ENCODE peak calls at places on chromosomes 5 and 9, in nine cellular contexts. I is aorta; J is GM04504; D is activated CD4-positive, alpha-beta T cell treated with anti-CD3 and anti-CD28 coated beads, Interleukin-2, amount 50 U/mL, for 1 hour; Q is iPS-NIHi11; P is germinal center; N is keratinocyte; R is ecto neural progenitor cell; B is activated T-helper 9 cell treated with anti-CD3 and anti-CD28 coated beads, Interleukin-2, amount 50 U/mL, for 16 hours. K is an unnamed sample.

GRCh38 chr5:76705574-76705973 is 10.4 kb upstream of the F2R start:
- DNase-seq in I (no peak), J (no peak), D (no peak), Q (no peak), P (no peak), N (no peak), R (no peak), B (no peak), K (no peak)

GRCh38 chr5:10681605-10682428 is 79.2 kb downstream of the DAP start:
- DNase-seq in I (no peak), J (no peak), D (no peak), Q (no peak), P (no peak), N (no peak), R (no peak), B (no peak), K (no peak)

GRCh38 chr5:35041251-35041650 is 6.5 kb downstream of the AGXT2 start:
- DNase-seq in I (no peak), J (no peak), D (no peak), Q (no peak), P (no peak), N (no peak), R (no peak), B (no peak), K (peak)

GRCh38 chr9:124502711-124503702 is 4.2 kb downstream of the NR5A1 start:
- DNase-seq in I (peak), J (no peak), D (no peak), Q (no peak), P (no peak), N (no peak), R (no peak), B (no peak), K (no peak)

GRCh38 chr9:127066060-127066774 is 56.2 kb downstream of the ANGPTL2 start:
- DNase-seq in I (no peak), J (no peak), D (no peak), Q (no peak), P (no peak), N (no peak), R (no peak), B (no peak), K (peak)

GRCh38 chr5:158718738-158719505 is 380.8 kb downstream of the EBF1 start:
- DNase-seq in I (no peak), J (no peak), D (no peak), Q (no peak), P (no peak), N (no peak), R (no peak), B (no peak), K (peak)

GRCh38 chr9:107312651-107313050 is 29.6 kb downstream of the RAD23B start:
- DNase-seq in I (no peak), J (peak), D (no peak), Q (no peak), P (no peak), N (no peak), R (peak), B (no peak), K (no peak)

GRCh38 chr9:83937861-83938455 is 16.7 kb upstream of the KIF27 start:
- DNase-seq in I (no peak), J (peak), D (peak), Q (peak), P (peak), N (no peak), R (no peak), B (no peak), K (no peak)

GRCh38 chr9:2502760-2503159 is 118.8 kb upstream of the VLDLR start:
- DNase-seq in I (no peak), J (peak), D (no peak), Q (no peak), P (no peak), N (no peak), R (no peak), B (no peak), K (no peak)

GRCh38 chr9:33025572-33026347 is 687 bp downstream of the DNAJA1 start:
- DNase-seq in I (peak), J (no peak), D (peak), Q (peak), P (peak), N (no peak), R (peak), B (peak), K (no peak)

GRCh38 chr9:111967621-111968020 is 71.0 kb downstream of the UGCG start:
- DNase-seq in I (no peak), J (no peak), D (no peak), Q (no peak), P (no peak), N (no peak), R (no peak), B (no peak), K (no peak)

GRCh38 chr5:13780081-13780480 is 164.4 kb downstream of the DNAH5 start:
- DNase-seq in I (no peak), J (no peak), D (no peak), Q (no peak), P (no peak), N (no peak), R (no peak), B (no peak), K (no peak)

GRCh38 chr5:164002214-164002613 is 496.8 kb downstream of the MAT2B start:
- DNase-seq in I (no peak), J (no peak), D (no peak), Q (peak), P (no peak), N (no peak), R (no peak), B (no peak), K (no peak)

GRCh38 chr5:1668141-1668721 is 131.4 kb downstream of the MRPL36 start:
- DNase-seq in I (peak), J (no peak), D (no peak), Q (peak), P (no peak), N (no peak), R (no peak), B (no peak), K (no peak)

GRCh38 chr9:131126059-131126426 is 657 bp downstream of the NUP214 start:
- DNase-seq in I (no peak), J (no peak), D (no peak), Q (no peak), P (no peak), N (no peak), R (no peak), B (no peak), K (no peak)

GRCh38 chr9:35839926-35840325 is 10.9 kb downstream of the TMEM8B start:
- DNase-seq in I (no peak), J (no peak), D (no peak), Q (no peak), P (no peak), N (no peak), R (no peak), B (no peak), K (no peak)

GRCh38 chr9:127700594-127701255 is 6.1 kb upstream of the CFAP157 start:
- DNase-seq in I (no peak), J (no peak), D (no peak), Q (no peak), P (no peak), N (no peak), R (no peak), B (no peak), K (no peak)

GRCh38 chr5:133664422-133664821 is 52.1 kb upstream of the FSTL4 start:
- DNase-seq in I (peak), J (peak), D (no peak), Q (no peak), P (no peak), N (peak), R (peak), B (no peak), K (peak)

GRCh38 chr5:73393606-73394489 is 54.7 kb downstream of the FOXD1 start:
- DNase-seq in I (no peak), J (no peak), D (no peak), Q (no peak), P (no peak), N (no peak), R (no peak), B (no peak), K (peak)

GRCh38 chr9:97408562-97408961 is 3.3 kb upstream of the TDRD7 start:
- DNase-seq in I (no peak), J (no peak), D (no peak), Q (no peak), P (no peak), N (no peak), R (no peak), B (no peak), K (no peak)

GRCh38 chr5:17907094-17907493 is 272.8 kb downstream of the TAF11L14 start:
- DNase-seq in I (no peak), J (no peak), D (no peak), Q (no peak), P (no peak), N (no peak), R (no peak), B (no peak), K (no peak)

GRCh38 chr9:116632990-116633441 is 54.1 kb upstream of the TRIM32 start:
- DNase-seq in I (no peak), J (peak), D (no peak), Q (no peak), P (no peak), N (no peak), R (no peak), B (no peak), K (no peak)

GRCh38 chr9:128735373-128735772 is 11.4 kb upstream of the ZDHHC12 start:
- DNase-seq in I (no peak), J (no peak), D (no peak), Q (no peak), P (no peak), N (no peak), R (no peak), B (no peak), K (no peak)

GRCh38 chr5:157468293-157468965 is 8.4 kb downstream of the NIPAL4 start:
- DNase-seq in I (no peak), J (no peak), D (no peak), Q (no peak), P (no peak), N (no peak), R (no peak), B (no peak), K (no peak)

GRCh38 chr5:142871056-142871879 is 101.1 kb downstream of the ARHGAP26 start:
- DNase-seq in I (no peak), J (no peak), D (no peak), Q (no peak), P (no peak), N (no peak), R (no peak), B (no peak), K (no peak)

K was measured in esophagus muscularis mucosa.